ENCODE peak calls at places on chromosomes 1 and 21, in eight cellular contexts. G is stromal cell of bone marrow; K is activated CD4-positive, alpha-beta T cell treated with anti-CD3 and anti-CD28 coated beads, Interleukin-2, amount 50 U/mL, for 24 hours; Z is sigmoid colon; B is HT-29; J is NCI-H2081; S is ACHN; C is HAP-1. H is an unnamed sample.

GRCh38 chr1:80054129-80054528 is 1047.6 kb upstream of the ADGRL4 start:
- DNase-seq in J (peak), G (no peak), C (no peak), Z (peak), S (no peak), K (no peak), B (peak), H (no peak)

GRCh38 chr1:211579434-211580302 is 707 bp upstream of the SLC30A1 start:
- DNase-seq in K (no peak), Z (peak), J (peak), S (peak), G (no peak), C (peak), B (peak), H (no peak)

GRCh38 chr1:166836733-166837132 is 2.5 kb upstream of the POGK start:
- DNase-seq in K (no peak), S (no peak), Z (no peak), G (no peak), J (no peak), C (no peak), B (no peak), H (no peak)

GRCh38 chr1:99171126-99171813 is 93.0 kb upstream of the PLPPR4 start:
- DNase-seq in Z (no peak), G (no peak), C (no peak), B (peak), J (peak), S (no peak), K (no peak), H (no peak)

GRCh38 chr1:165355977-165356811 is at the start of gene LMX1A:
- DNase-seq in K (no peak), C (no peak), J (no peak), Z (no peak), B (no peak), G (no peak), S (no peak), H (peak)

GRCh38 chr1:210291786-210292275 is 36.9 kb upstream of the HHAT start:
- DNase-seq in J (no peak), S (peak), Z (peak), G (no peak), K (no peak), B (no peak), C (no peak), H (peak)

GRCh38 chr1:179080866-179081695 is 789 bp upstream of the TOR3A start:
- DNase-seq in Z (no peak), S (no peak), G (no peak), B (no peak), C (no peak), J (no peak), K (peak), H (no peak)

GRCh38 chr1:69700770-69701169 is 133.0 kb downstream of the LRRC7 start:
- DNase-seq in J (peak), B (peak), K (no peak), C (peak), S (peak), G (no peak), Z (no peak), H (peak)

GRCh38 chr1:101291562-101292035 is 54.8 kb downstream of the S1PR1 start:
- DNase-seq in C (no peak), Z (no peak), G (peak), K (no peak), S (no peak), B (no peak), J (no peak), H (peak)

GRCh38 chr1:186884266-186884665 is 55.5 kb downstream of the PLA2G4A start:
- DNase-seq in S (no peak), C (no peak), Z (no peak), G (peak), J (no peak), K (no peak), B (no peak), H (peak)

GRCh38 chr1:225114354-225114995 is 185.0 kb downstream of the DNAH14 start:
- DNase-seq in K (no peak), Z (no peak), C (no peak), J (no peak), S (no peak), B (no peak), G (no peak), H (no peak)

GRCh38 chr21:15659768-15660423 is 69.9 kb upstream of the USP25 start:
- DNase-seq in J (no peak), Z (no peak), S (peak), B (peak), G (no peak), C (no peak), K (no peak), H (peak)

GRCh38 chr21:42299324-42300044 is 15.7 kb downstream of the TFF3 start:
- DNase-seq in J (no peak), K (no peak), B (no peak), G (no peak), S (no peak), C (no peak), Z (no peak), H (no peak)

GRCh38 chr1:114314098-114314497 is 160.4 kb upstream of the SYT6 start:
- DNase-seq in S (no peak), G (no peak), K (no peak), Z (no peak), C (no peak), B (no peak), J (no peak), H (peak)

GRCh38 chr1:24858277-24858676 is 71.8 kb downstream of the RUNX3 start:
- DNase-seq in C (no peak), K (no peak), B (no peak), Z (no peak), S (no peak), J (no peak), G (no peak), H (no peak)

GRCh38 chr1:108661030-108661609 is at the start of gene HENMT1:
- DNase-seq in C (no peak), J (no peak), K (peak), B (peak), S (peak), G (peak), Z (peak), H (peak)

GRCh38 chr1:89657886-89658285 is 25.0 kb downstream of the LRRC8C start:
- DNase-seq in C (no peak), K (peak), Z (no peak), B (no peak), S (no peak), J (no peak), G (no peak), H (no peak)

GRCh38 chr1:225426395-225427248 is 1.2 kb downstream of the LBR start:
- DNase-seq in B (peak), K (no peak), J (peak), Z (peak), G (no peak), S (peak), C (peak), H (peak)

GRCh38 chr1:70459502-70460225 is 48.6 kb downstream of the CTH start:
- DNase-seq in B (no peak), C (no peak), J (no peak), S (peak), G (peak), K (no peak), Z (no peak), H (peak)

GRCh38 chr1:16724718-16725438 is 15.4 kb upstream of the RNU1-4 start:
- DNase-seq in B (no peak), J (no peak), Z (peak), G (no peak), S (no peak), C (no peak), K (no peak), H (no peak)

GRCh38 chr21:42037943-42038342 is 27.8 kb upstream of the ZBTB21 start:
- DNase-seq in B (no peak), G (no peak), S (no peak), J (no peak), Z (peak), C (no peak), K (no peak), H (no peak)

GRCh38 chr1:156741613-156741983 is 710 bp upstream of the MRPL24 start:
- DNase-seq in J (no peak), K (no peak), G (no peak), Z (no peak), C (no peak), S (no peak), B (no peak), H (no peak)

GRCh38 chr1:60762176-60762575 is 320.2 kb upstream of the NFIA start:
- DNase-seq in G (peak), K (no peak), J (no peak), C (no peak), B (no peak), S (no peak), Z (no peak), H (no peak)

GRCh38 chr1:26364956-26365355 is 7.6 kb downstream of the ZNF683 start:
- DNase-seq in K (no peak), B (no peak), S (no peak), G (no peak), Z (no peak), J (no peak), C (no peak), H (no peak)

GRCh38 chr1:59705849-59706599 is 108.7 kb upstream of the HOOK1 start:
- DNase-seq in J (no peak), Z (no peak), C (no peak), S (no peak), K (no peak), B (no peak), G (peak), H (peak)

GRCh38 chr1:191588905-191589304 is 569.4 kb upstream of the RGS18 start:
- DNase-seq in B (no peak), G (no peak), C (no peak), J (no peak), Z (no peak), K (no peak), S (no peak), H (no peak)

GRCh38 chr1:114956570-114956969 is 73.1 kb upstream of the TSHB start:
- DNase-seq in B (peak), K (no peak), Z (no peak), S (peak), J (no peak), C (no peak), G (no peak), H (no peak)

GRCh38 chr21:46002841-46003574 is 21.4 kb downstream of the COL6A1 start:
- DNase-seq in G (no peak), K (no peak), S (no peak), B (no peak), C (no peak), Z (peak), J (no peak), H (no peak)

H was measured in AG08395.